ENCODE peak calls at places on chromosomes 12 and 14, in eight cellular contexts. One of them, this sample, is unnamed.

GRCh38 chr12:122458105-122459035 is 35.9 kb upstream of the CLIP1 start:
- DNase-seq in SK-N-DZ: no peak
- DNase-seq in endothelial cell of umbilical vein: no peak
- DNase-seq in HS-27A: no peak
- DNase-seq in stimulated activated CD4-positive, alpha-beta T cell treated with anti-CD3 and anti-CD28 coated beads, Interleukin-1b, Interleukin-23, amount 100 ng/mL, for 24 hours: no peak
- DNase-seq in endothelial cell: no peak
- DNase-seq in AG20443: no peak
- DNase-seq in NB4: no peak
- DNase-seq in this sample: no peak

GRCh38 chr14:54776361-54777001 is 126.1 kb downstream of the GCH1 start:
- DNase-seq in endothelial cell: no peak
- DNase-seq in AG20443: peak; percentile 76
- DNase-seq in SK-N-DZ: no peak
- DNase-seq in stimulated activated CD4-positive, alpha-beta T cell treated with anti-CD3 and anti-CD28 coated beads, Interleukin-1b, Interleukin-23, amount 100 ng/mL, for 24 hours: peak; percentile 35
- DNase-seq in NB4: peak; percentile 85
- DNase-seq in endothelial cell of umbilical vein: no peak
- DNase-seq in HS-27A: peak; percentile 88
- DNase-seq in this sample: no peak

GRCh38 chr14:69260979-69261605 is 1.1 kb downstream of the GALNT16 start:
- DNase-seq in endothelial cell of umbilical vein: no peak
- DNase-seq in HS-27A: no peak
- DNase-seq in stimulated activated CD4-positive, alpha-beta T cell treated with anti-CD3 and anti-CD28 coated beads, Interleukin-1b, Interleukin-23, amount 100 ng/mL, for 24 hours: no peak
- DNase-seq in endothelial cell: peak; percentile 59
- DNase-seq in SK-N-DZ: peak; percentile 33
- DNase-seq in AG20443: peak; percentile 64
- DNase-seq in NB4: no peak
- DNase-seq in this sample: peak; percentile 84

GRCh38 chr12:51904951-51905471 is 2.3 kb upstream of the ACVRL1 start:
- DNase-seq in endothelial cell of umbilical vein: no peak
- DNase-seq in NB4: peak; percentile 21
- DNase-seq in SK-N-DZ: no peak
- DNase-seq in AG20443: peak; percentile 68
- DNase-seq in stimulated activated CD4-positive, alpha-beta T cell treated with anti-CD3 and anti-CD28 coated beads, Interleukin-1b, Interleukin-23, amount 100 ng/mL, for 24 hours: no peak
- DNase-seq in HS-27A: no peak
- DNase-seq in endothelial cell: no peak
- DNase-seq in this sample: no peak

GRCh38 chr14:74552623-74553022 is 59.1 kb downstream of the ISCA2 start:
- DNase-seq in NB4: no peak
- DNase-seq in endothelial cell of umbilical vein: peak; percentile 63
- DNase-seq in SK-N-DZ: no peak
- DNase-seq in endothelial cell: no peak
- DNase-seq in HS-27A: no peak
- DNase-seq in AG20443: peak; percentile 90
- DNase-seq in stimulated activated CD4-positive, alpha-beta T cell treated with anti-CD3 and anti-CD28 coated beads, Interleukin-1b, Interleukin-23, amount 100 ng/mL, for 24 hours: no peak
- DNase-seq in this sample: no peak

GRCh38 chr12:105852958-105853357 is 285.8 kb downstream of the NUAK1 start:
- DNase-seq in endothelial cell: no peak
- DNase-seq in SK-N-DZ: no peak
- DNase-seq in stimulated activated CD4-positive, alpha-beta T cell treated with anti-CD3 and anti-CD28 coated beads, Interleukin-1b, Interleukin-23, amount 100 ng/mL, for 24 hours: no peak
- DNase-seq in endothelial cell of umbilical vein: no peak
- DNase-seq in NB4: no peak
- DNase-seq in AG20443: no peak
- DNase-seq in HS-27A: no peak
- DNase-seq in this sample: no peak

GRCh38 chr12:26226629-26227375 is 31.4 kb downstream of the SSPN start:
- DNase-seq in endothelial cell: peak; percentile 46
- DNase-seq in AG20443: peak; percentile 67
- DNase-seq in endothelial cell of umbilical vein: peak; percentile 21
- DNase-seq in NB4: peak; percentile 85
- DNase-seq in stimulated activated CD4-positive, alpha-beta T cell treated with anti-CD3 and anti-CD28 coated beads, Interleukin-1b, Interleukin-23, amount 100 ng/mL, for 24 hours: no peak
- DNase-seq in HS-27A: no peak
- DNase-seq in SK-N-DZ: peak; percentile 64
- DNase-seq in this sample: no peak

GRCh38 chr12:6375269-6376078 is at the start of gene SCNN1A:
- DNase-seq in AG20443: no peak
- DNase-seq in HS-27A: no peak
- DNase-seq in SK-N-DZ: no peak
- DNase-seq in endothelial cell of umbilical vein: no peak
- DNase-seq in stimulated activated CD4-positive, alpha-beta T cell treated with anti-CD3 and anti-CD28 coated beads, Interleukin-1b, Interleukin-23, amount 100 ng/mL, for 24 hours: no peak
- DNase-seq in NB4: no peak
- DNase-seq in endothelial cell: no peak
- DNase-seq in this sample: no peak

GRCh38 chr14:20657216-20658211 is 16.0 kb upstream of the OR6S1 start:
- DNase-seq in NB4: no peak
- DNase-seq in endothelial cell: peak; percentile 19
- DNase-seq in HS-27A: no peak
- DNase-seq in AG20443: no peak
- DNase-seq in SK-N-DZ: no peak
- DNase-seq in stimulated activated CD4-positive, alpha-beta T cell treated with anti-CD3 and anti-CD28 coated beads, Interleukin-1b, Interleukin-23, amount 100 ng/mL, for 24 hours: no peak
- DNase-seq in endothelial cell of umbilical vein: no peak
- DNase-seq in this sample: no peak

GRCh38 chr14:93201155-93201704 is 5.6 kb downstream of the GON7 start:
- DNase-seq in endothelial cell of umbilical vein: no peak
- DNase-seq in AG20443: no peak
- DNase-seq in NB4: no peak
- DNase-seq in stimulated activated CD4-positive, alpha-beta T cell treated with anti-CD3 and anti-CD28 coated beads, Interleukin-1b, Interleukin-23, amount 100 ng/mL, for 24 hours: no peak
- DNase-seq in SK-N-DZ: no peak
- DNase-seq in HS-27A: no peak
- DNase-seq in endothelial cell: no peak
- DNase-seq in this sample: no peak

GRCh38 chr12:103373088-103373523 is 122.7 kb downstream of the C12orf42 start:
- DNase-seq in endothelial cell of umbilical vein: no peak
- DNase-seq in stimulated activated CD4-positive, alpha-beta T cell treated with anti-CD3 and anti-CD28 coated beads, Interleukin-1b, Interleukin-23, amount 100 ng/mL, for 24 hours: no peak
- DNase-seq in endothelial cell: no peak
- DNase-seq in NB4: no peak
- DNase-seq in SK-N-DZ: no peak
- DNase-seq in HS-27A: no peak
- DNase-seq in AG20443: no peak
- DNase-seq in this sample: no peak

GRCh38 chr14:92459479-92460421 is 53.8 kb upstream of the RIN3 start:
- DNase-seq in SK-N-DZ: no peak
- DNase-seq in AG20443: no peak
- DNase-seq in stimulated activated CD4-positive, alpha-beta T cell treated with anti-CD3 and anti-CD28 coated beads, Interleukin-1b, Interleukin-23, amount 100 ng/mL, for 24 hours: no peak
- DNase-seq in endothelial cell of umbilical vein: peak; percentile 76
- DNase-seq in endothelial cell: peak; percentile 70
- DNase-seq in HS-27A: no peak
- DNase-seq in NB4: no peak
- DNase-seq in this sample: no peak

GRCh38 chr14:63214417-63215196 is 10.4 kb downstream of the RHOJ start:
- DNase-seq in SK-N-DZ: no peak
- DNase-seq in NB4: no peak
- DNase-seq in HS-27A: no peak
- DNase-seq in AG20443: no peak
- DNase-seq in stimulated activated CD4-positive, alpha-beta T cell treated with anti-CD3 and anti-CD28 coated beads, Interleukin-1b, Interleukin-23, amount 100 ng/mL, for 24 hours: no peak
- DNase-seq in endothelial cell of umbilical vein: peak; percentile 94
- DNase-seq in endothelial cell: no peak
- DNase-seq in this sample: no peak

GRCh38 chr14:104436741-104437701 is 142.5 kb upstream of the C14orf180 start:
- DNase-seq in endothelial cell: no peak
- DNase-seq in HS-27A: no peak
- DNase-seq in SK-N-DZ: peak; percentile 41
- DNase-seq in endothelial cell of umbilical vein: no peak
- DNase-seq in AG20443: peak; percentile 8
- DNase-seq in stimulated activated CD4-positive, alpha-beta T cell treated with anti-CD3 and anti-CD28 coated beads, Interleukin-1b, Interleukin-23, amount 100 ng/mL, for 24 hours: no peak
- DNase-seq in NB4: no peak
- DNase-seq in this sample: no peak

GRCh38 chr12:80711866-80712265 is 4.4 kb downstream of the MYF6 start:
- DNase-seq in SK-N-DZ: no peak
- DNase-seq in AG20443: no peak
- DNase-seq in NB4: no peak
- DNase-seq in endothelial cell: no peak
- DNase-seq in HS-27A: no peak
- DNase-seq in endothelial cell of umbilical vein: peak; percentile 25
- DNase-seq in stimulated activated CD4-positive, alpha-beta T cell treated with anti-CD3 and anti-CD28 coated beads, Interleukin-1b, Interleukin-23, amount 100 ng/mL, for 24 hours: no peak
- DNase-seq in this sample: no peak

GRCh38 chr12:10171954-10172353 is at the start of gene OLR1:
- DNase-seq in endothelial cell of umbilical vein: no peak
- DNase-seq in NB4: no peak
- DNase-seq in HS-27A: no peak
- DNase-seq in AG20443: no peak
- DNase-seq in stimulated activated CD4-positive, alpha-beta T cell treated with anti-CD3 and anti-CD28 coated beads, Interleukin-1b, Interleukin-23, amount 100 ng/mL, for 24 hours: no peak
- DNase-seq in SK-N-DZ: no peak
- DNase-seq in endothelial cell: no peak
- DNase-seq in this sample: no peak

GRCh38 chr14:53894456-53894855 is 62.2 kb downstream of the BMP4 start:
- DNase-seq in stimulated activated CD4-positive, alpha-beta T cell treated with anti-CD3 and anti-CD28 coated beads, Interleukin-1b, Interleukin-23, amount 100 ng/mL, for 24 hours: no peak
- DNase-seq in HS-27A: peak; percentile 72
- DNase-seq in endothelial cell: no peak
- DNase-seq in AG20443: peak; percentile 58
- DNase-seq in endothelial cell of umbilical vein: peak; percentile 55
- DNase-seq in SK-N-DZ: no peak
- DNase-seq in NB4: no peak
- DNase-seq in this sample: no peak

GRCh38 chr14:57987051-57987450 is 121.2 kb upstream of the SLC35F4 start:
- DNase-seq in endothelial cell: no peak
- DNase-seq in SK-N-DZ: no peak
- DNase-seq in NB4: no peak
- DNase-seq in stimulated activated CD4-positive, alpha-beta T cell treated with anti-CD3 and anti-CD28 coated beads, Interleukin-1b, Interleukin-23, amount 100 ng/mL, for 24 hours: no peak
- DNase-seq in HS-27A: no peak
- DNase-seq in endothelial cell of umbilical vein: no peak
- DNase-seq in AG20443: peak; percentile 37
- DNase-seq in this sample: no peak

GRCh38 chr12:119659289-119659897 is 8.5 kb upstream of the PRKAB1 start:
- DNase-seq in AG20443: peak; percentile 63
- DNase-seq in endothelial cell: peak; percentile 35
- DNase-seq in endothelial cell of umbilical vein: peak; percentile 42
- DNase-seq in HS-27A: no peak
- DNase-seq in SK-N-DZ: peak; percentile 40
- DNase-seq in stimulated activated CD4-positive, alpha-beta T cell treated with anti-CD3 and anti-CD28 coated beads, Interleukin-1b, Interleukin-23, amount 100 ng/mL, for 24 hours: no peak
- DNase-seq in NB4: peak; percentile 55
- DNase-seq in this sample: no peak

GRCh38 chr12:6644257-6644596 is 3.0 kb downstream of the ACRBP start:
- DNase-seq in endothelial cell of umbilical vein: no peak
- DNase-seq in HS-27A: no peak
- DNase-seq in stimulated activated CD4-positive, alpha-beta T cell treated with anti-CD3 and anti-CD28 coated beads, Interleukin-1b, Interleukin-23, amount 100 ng/mL, for 24 hours: no peak
- DNase-seq in SK-N-DZ: no peak
- DNase-seq in AG20443: no peak
- DNase-seq in endothelial cell: peak; percentile 37
- DNase-seq in NB4: peak; percentile 80
- DNase-seq in this sample: no peak

GRCh38 chr14:56821177-56821576 is 10.9 kb upstream of the OTX2 start:
- DNase-seq in endothelial cell: no peak
- DNase-seq in NB4: no peak
- DNase-seq in SK-N-DZ: no peak
- DNase-seq in AG20443: no peak
- DNase-seq in stimulated activated CD4-positive, alpha-beta T cell treated with anti-CD3 and anti-CD28 coated beads, Interleukin-1b, Interleukin-23, amount 100 ng/mL, for 24 hours: no peak
- DNase-seq in HS-27A: no peak
- DNase-seq in endothelial cell of umbilical vein: no peak
- DNase-seq in this sample: no peak

GRCh38 chr12:110004598-110004997 is 5.4 kb downstream of the ANKRD13A start:
- DNase-seq in endothelial cell: no peak
- DNase-seq in SK-N-DZ: no peak
- DNase-seq in HS-27A: no peak
- DNase-seq in stimulated activated CD4-positive, alpha-beta T cell treated with anti-CD3 and anti-CD28 coated beads, Interleukin-1b, Interleukin-23, amount 100 ng/mL, for 24 hours: no peak
- DNase-seq in NB4: no peak
- DNase-seq in endothelial cell of umbilical vein: no peak
- DNase-seq in AG20443: no peak
- DNase-seq in this sample: no peak

GRCh38 chr12:71804505-71804904 is 35.1 kb upstream of the TBC1D15 start:
- DNase-seq in SK-N-DZ: peak; percentile 64
- DNase-seq in AG20443: no peak
- DNase-seq in endothelial cell of umbilical vein: no peak
- DNase-seq in HS-27A: no peak
- DNase-seq in stimulated activated CD4-positive, alpha-beta T cell treated with anti-CD3 and anti-CD28 coated beads, Interleukin-1b, Interleukin-23, amount 100 ng/mL, for 24 hours: no peak
- DNase-seq in NB4: no peak
- DNase-seq in endothelial cell: no peak
- DNase-seq in this sample: no peak

GRCh38 chr14:34721129-34721528 is 6.7 kb upstream of the CFL2 start:
- DNase-seq in endothelial cell: no peak
- DNase-seq in endothelial cell of umbilical vein: no peak
- DNase-seq in HS-27A: no peak
- DNase-seq in NB4: no peak
- DNase-seq in AG20443: no peak
- DNase-seq in SK-N-DZ: no peak
- DNase-seq in stimulated activated CD4-positive, alpha-beta T cell treated with anti-CD3 and anti-CD28 coated beads, Interleukin-1b, Interleukin-23, amount 100 ng/mL, for 24 hours: no peak
- DNase-seq in this sample: no peak

GRCh38 chr12:49553512-49554088 is 14.3 kb downstream of the MCRS1 start:
- DNase-seq in endothelial cell: no peak
- DNase-seq in NB4: peak; percentile 50
- DNase-seq in HS-27A: no peak
- DNase-seq in endothelial cell of umbilical vein: peak; percentile 44
- DNase-seq in SK-N-DZ: peak; percentile 72
- DNase-seq in stimulated activated CD4-positive, alpha-beta T cell treated with anti-CD3 and anti-CD28 coated beads, Interleukin-1b, Interleukin-23, amount 100 ng/mL, for 24 hours: no peak
- DNase-seq in AG20443: no peak
- DNase-seq in this sample: peak; percentile 74

GRCh38 chr14:71994416-71994815 is 62.2 kb downstream of the RGS6 start:
- DNase-seq in stimulated activated CD4-positive, alpha-beta T cell treated with anti-CD3 and anti-CD28 coated beads, Interleukin-1b, Interleukin-23, amount 100 ng/mL, for 24 hours: no peak
- DNase-seq in AG20443: no peak
- DNase-seq in NB4: no peak
- DNase-seq in HS-27A: no peak
- DNase-seq in endothelial cell: no peak
- DNase-seq in SK-N-DZ: no peak
- DNase-seq in endothelial cell of umbilical vein: no peak
- DNase-seq in this sample: no peak

GRCh38 chr14:32350020-32350419 is 20.9 kb downstream of the AKAP6 start:
- DNase-seq in HS-27A: no peak
- DNase-seq in stimulated activated CD4-positive, alpha-beta T cell treated with anti-CD3 and anti-CD28 coated beads, Interleukin-1b, Interleukin-23, amount 100 ng/mL, for 24 hours: no peak
- DNase-seq in endothelial cell of umbilical vein: no peak
- DNase-seq in endothelial cell: no peak
- DNase-seq in NB4: no peak
- DNase-seq in SK-N-DZ: no peak
- DNase-seq in AG20443: no peak
- DNase-seq in this sample: no peak

GRCh38 chr14:101355284-101355683 is 206.0 kb upstream of the DIO3 start:
- DNase-seq in SK-N-DZ: no peak
- DNase-seq in HS-27A: no peak
- DNase-seq in stimulated activated CD4-positive, alpha-beta T cell treated with anti-CD3 and anti-CD28 coated beads, Interleukin-1b, Interleukin-23, amount 100 ng/mL, for 24 hours: no peak
- DNase-seq in AG20443: no peak
- DNase-seq in endothelial cell of umbilical vein: no peak
- DNase-seq in endothelial cell: no peak
- DNase-seq in NB4: no peak
- DNase-seq in this sample: no peak

GRCh38 chr12:43407816-43408645 is 144.0 kb downstream of the ADAMTS20 start:
- DNase-seq in endothelial cell of umbilical vein: no peak
- DNase-seq in AG20443: peak; percentile 7
- DNase-seq in stimulated activated CD4-positive, alpha-beta T cell treated with anti-CD3 and anti-CD28 coated beads, Interleukin-1b, Interleukin-23, amount 100 ng/mL, for 24 hours: no peak
- DNase-seq in SK-N-DZ: no peak
- DNase-seq in HS-27A: peak; percentile 68
- DNase-seq in NB4: peak; percentile 6
- DNase-seq in endothelial cell: no peak
- DNase-seq in this sample: no peak

GRCh38 chr14:21454843-21455550 is 926 bp downstream of the CHD8 start:
- DNase-seq in endothelial cell: no peak
- DNase-seq in SK-N-DZ: peak; percentile 10
- DNase-seq in AG20443: peak; percentile 9
- DNase-seq in NB4: peak; percentile 8
- DNase-seq in HS-27A: no peak
- DNase-seq in stimulated activated CD4-positive, alpha-beta T cell treated with anti-CD3 and anti-CD28 coated beads, Interleukin-1b, Interleukin-23, amount 100 ng/mL, for 24 hours: no peak
- DNase-seq in endothelial cell of umbilical vein: no peak
- DNase-seq in this sample: no peak

GRCh38 chr12:87092421-87092820 is 836.2 kb upstream of the MGAT4C start:
- DNase-seq in AG20443: no peak
- DNase-seq in stimulated activated CD4-positive, alpha-beta T cell treated with anti-CD3 and anti-CD28 coated beads, Interleukin-1b, Interleukin-23, amount 100 ng/mL, for 24 hours: no peak
- DNase-seq in HS-27A: no peak
- DNase-seq in endothelial cell: no peak
- DNase-seq in SK-N-DZ: no peak
- DNase-seq in NB4: no peak
- DNase-seq in endothelial cell of umbilical vein: peak; percentile 36
- DNase-seq in this sample: no peak

GRCh38 chr12:111330800-111331752 is 37.8 kb downstream of the PHETA1 start:
- DNase-seq in endothelial cell of umbilical vein: peak; percentile 59
- DNase-seq in AG20443: peak; percentile 78
- DNase-seq in NB4: peak; percentile 73
- DNase-seq in endothelial cell: no peak
- DNase-seq in SK-N-DZ: peak; percentile 43
- DNase-seq in stimulated activated CD4-positive, alpha-beta T cell treated with anti-CD3 and anti-CD28 coated beads, Interleukin-1b, Interleukin-23, amount 100 ng/mL, for 24 hours: no peak
- DNase-seq in HS-27A: no peak
- DNase-seq in this sample: peak; percentile 45

GRCh38 chr14:68982581-68982980 is 3.5 kb upstream of the ACTN1 start:
- DNase-seq in NB4: no peak
- DNase-seq in SK-N-DZ: no peak
- DNase-seq in endothelial cell: no peak
- DNase-seq in HS-27A: no peak
- DNase-seq in endothelial cell of umbilical vein: no peak
- DNase-seq in stimulated activated CD4-positive, alpha-beta T cell treated with anti-CD3 and anti-CD28 coated beads, Interleukin-1b, Interleukin-23, amount 100 ng/mL, for 24 hours: no peak
- DNase-seq in AG20443: no peak
- DNase-seq in this sample: no peak

GRCh38 chr12:81222841-81223595 is 145.1 kb downstream of the ACSS3 start:
- DNase-seq in endothelial cell of umbilical vein: no peak
- DNase-seq in SK-N-DZ: no peak
- DNase-seq in endothelial cell: no peak
- DNase-seq in AG20443: peak; percentile 20
- DNase-seq in stimulated activated CD4-positive, alpha-beta T cell treated with anti-CD3 and anti-CD28 coated beads, Interleukin-1b, Interleukin-23, amount 100 ng/mL, for 24 hours: no peak
- DNase-seq in HS-27A: no peak
- DNase-seq in NB4: no peak
- DNase-seq in this sample: no peak